ENCODE peak calls at places on chromosomes 12 and 14, in five cellular contexts. N is activated T-cell treated with anti-CD3 and anti-CD28 coated beads for 1 hour, B is AG09319, P is H7, X is stromal cell of bone marrow. L is an unnamed sample.
A peak's percentile ranks its signal among the peaks of the same experiment; 100 is the strongest.

GRCh38 chr12:30794591-30795409 is 40.0 kb upstream of the CAPRIN2 start:
- DNase-seq in X (peak; percentile 50), P (no peak), N (no peak), B (no peak), L (peak; percentile 42)

GRCh38 chr14:52835122-52835903 is 43.9 kb upstream of the GNPNAT1 start:
- DNase-seq in N (no peak), P (peak; percentile 49), X (peak; percentile 41), B (no peak), L (no peak)

GRCh38 chr12:76568130-76568529 is 8.6 kb upstream of the OSBPL8 start:
- DNase-seq in P (no peak), N (no peak), X (no peak), B (no peak), L (no peak)

GRCh38 chr14:31893156-31893813 is 183.8 kb upstream of the ARHGAP5 start:
- DNase-seq in N (no peak), P (no peak), B (no peak), X (no peak), L (no peak)

GRCh38 chr14:61656341-61656740 is 39.0 kb upstream of the HIF1A start:
- DNase-seq in P (no peak), N (no peak), B (no peak), X (no peak), L (no peak)

GRCh38 chr12:32666510-32666909 is 12.6 kb upstream of the DNM1L start:
- DNase-seq in N (no peak), X (peak; percentile 44), B (no peak), P (no peak), L (no peak)

GRCh38 chr12:67650127-67650495 is 1.6 kb downstream of the DYRK2 start:
- DNase-seq in P (no peak), N (no peak), B (no peak), X (no peak), L (no peak)

GRCh38 chr12:26853303-26854027 is 20.5 kb upstream of the ITPR2 start:
- DNase-seq in N (peak; percentile 64), X (peak; percentile 42), P (peak; percentile 49), B (no peak), L (no peak)

GRCh38 chr12:27523305-27523641 is 733 bp upstream of the PPFIBP1 start:
- DNase-seq in B (no peak), P (no peak), N (no peak), X (no peak), L (no peak)

GRCh38 chr14:92993302-92993701 is 70.4 kb downstream of the CHGA start:
- DNase-seq in N (no peak), P (no peak), X (no peak), B (no peak), L (no peak)

GRCh38 chr14:73576391-73576790 is 7.4 kb downstream of the ACOT2 start:
- DNase-seq in N (no peak), P (no peak), X (no peak), B (no peak), L (no peak)

GRCh38 chr12:105696-106095 is 39.1 kb downstream of the IQSEC3 start:
- DNase-seq in X (no peak), P (no peak), B (no peak), N (no peak), L (no peak)

GRCh38 chr14:22403286-22403685 is 185.7 kb downstream of the DAD1 start:
- DNase-seq in X (no peak), N (no peak), B (no peak), P (no peak), L (no peak)

GRCh38 chr14:72679106-72679505 is 214.8 kb downstream of the DPF3 start:
- DNase-seq in B (no peak), X (no peak), P (no peak), N (no peak), L (no peak)

GRCh38 chr14:106390947-106391346 is 864.6 kb downstream of the TMEM121 start:
- DNase-seq in N (no peak), P (no peak), B (no peak), X (no peak), L (no peak)

GRCh38 chr12:13986031-13986430 is 4.6 kb upstream of the GRIN2B start:
- DNase-seq in N (no peak), X (no peak), P (no peak), B (no peak), L (no peak)

GRCh38 chr12:42804928-42805327 is 215.4 kb upstream of the PRICKLE1 start:
- DNase-seq in P (peak; percentile 32), N (no peak), X (no peak), B (no peak), L (no peak)

GRCh38 chr12:52546126-52546525 is 6.8 kb downstream of the KRT71 start:
- DNase-seq in P (peak; percentile 78), X (no peak), B (no peak), N (no peak), L (no peak)